ENCODE peak calls at places on chromosomes 3 and 15, in ten cellular contexts. M is iris pigment epithelial cell, W is NCI-H1092, S is DMS 273 treated with DMSO at 0.1 percent for 48 hours, D is left colon, B is midbrain, G is cardiac muscle cell, T is GM19239, J is NCI-H2081, X is kidney tubule cell. H is an unnamed sample.

GRCh38 chr3:24773798-24774197 is 279.1 kb upstream of the THRB start:
- DNase-seq in M (peak), W (peak), S (peak), D (peak), B (peak), G (peak), T (no peak), J (peak), X (peak), H (peak)

GRCh38 chr3:128051459-128051836 is 789 bp upstream of the SEC61A1 start:
- DNase-seq in M (no peak), W (no peak), S (no peak), D (no peak), B (no peak), G (no peak), T (no peak), J (no peak), X (peak), H (peak)

GRCh38 chr3:57110214-57110613 is 49.8 kb downstream of the SPATA12 start:
- DNase-seq in M (no peak), W (no peak), S (no peak), D (no peak), B (no peak), G (no peak), T (no peak), J (no peak), X (no peak), H (no peak)

GRCh38 chr15:69172854-69173253 is 12.4 kb downstream of the GLCE start:
- DNase-seq in M (no peak), W (no peak), S (no peak), D (peak), B (no peak), G (no peak), T (no peak), J (no peak), X (no peak), H (no peak)

GRCh38 chr3:128217702-128218475 is 64.6 kb downstream of the EEFSEC start:
- DNase-seq in M (peak), W (no peak), S (no peak), D (no peak), B (no peak), G (peak), T (no peak), J (no peak), X (peak), H (peak)

GRCh38 chr3:101963902-101964362 is 114.6 kb downstream of the NFKBIZ start:
- DNase-seq in M (peak), W (no peak), S (no peak), D (no peak), B (no peak), G (no peak), T (no peak), J (no peak), X (peak), H (no peak)

GRCh38 chr3:112460519-112460918 is 38.8 kb downstream of the BTLA start:
- DNase-seq in M (no peak), W (no peak), S (no peak), D (no peak), B (no peak), G (no peak), T (no peak), J (no peak), X (no peak), H (no peak)

GRCh38 chr3:186277268-186277909 is 84.6 kb downstream of the DGKG start:
- DNase-seq in M (peak), W (no peak), S (no peak), D (no peak), B (no peak), G (peak), T (no peak), J (peak), X (peak), H (peak)

GRCh38 chr3:148937477-148937876 is 53.9 kb upstream of the GYG1 start:
- DNase-seq in M (peak), W (no peak), S (no peak), D (no peak), B (no peak), G (no peak), T (no peak), J (no peak), X (no peak), H (no peak)

GRCh38 chr15:76347507-76348055 is 11.0 kb downstream of the ISL2 start:
- DNase-seq in M (no peak), W (no peak), S (no peak), D (no peak), B (no peak), G (peak), T (no peak), J (no peak), X (no peak), H (no peak)

GRCh38 chr3:124707667-124708066 is 22.6 kb upstream of the UMPS start:
- DNase-seq in M (peak), W (no peak), S (no peak), D (no peak), B (no peak), G (no peak), T (no peak), J (no peak), X (peak), H (no peak)

GRCh38 chr3:158532099-158532734 is 38.8 kb upstream of the MLF1 start:
- DNase-seq in M (peak), W (peak), S (no peak), D (no peak), B (peak), G (peak), T (no peak), J (peak), X (peak), H (peak)

GRCh38 chr3:190912736-190913135 is 50.2 kb upstream of the GMNC start:
- DNase-seq in M (peak), W (no peak), S (no peak), D (no peak), B (no peak), G (no peak), T (no peak), J (no peak), X (peak), H (no peak)

GRCh38 chr3:126456211-126456610 is 19.5 kb downstream of the ZXDC start:
- DNase-seq in M (no peak), W (no peak), S (no peak), D (no peak), B (no peak), G (no peak), T (no peak), J (no peak), X (no peak), H (no peak)

GRCh38 chr15:25087137-25087536 is 132.3 kb downstream of the SNRPN start:
- DNase-seq in M (no peak), W (no peak), S (no peak), D (no peak), B (no peak), G (no peak), T (no peak), J (no peak), X (no peak), H (no peak)

GRCh38 chr3:28726840-28727239 is 378.2 kb upstream of the AZI2 start:
- DNase-seq in M (peak), W (peak), S (peak), D (peak), B (no peak), G (peak), T (peak), J (peak), X (peak), H (peak)

GRCh38 chr15:80615783-80616391 is 79.2 kb upstream of the ABHD17C start:
- DNase-seq in M (peak), W (peak), S (peak), D (peak), B (no peak), G (no peak), T (no peak), J (peak), X (peak), H (no peak)

GRCh38 chr15:89825264-89825940 is 10.8 kb upstream of the ANPEP start:
- DNase-seq in M (no peak), W (no peak), S (no peak), D (no peak), B (no peak), G (no peak), T (no peak), J (no peak), X (no peak), H (no peak)

GRCh38 chr3:130935761-130936160 is 41.9 kb downstream of the ATP2C1 start:
- DNase-seq in M (peak), W (no peak), S (no peak), D (no peak), B (no peak), G (no peak), T (no peak), J (no peak), X (peak), H (peak)

GRCh38 chr15:43008150-43008549 is 87.6 kb upstream of the TTBK2 start:
- DNase-seq in M (no peak), W (no peak), S (no peak), D (no peak), B (no peak), G (no peak), T (no peak), J (no peak), X (no peak), H (no peak)

GRCh38 chr3:197482001-197482400 is 73.8 kb downstream of the BDH1 start:
- DNase-seq in M (peak), W (no peak), S (no peak), D (no peak), B (no peak), G (no peak), T (no peak), J (no peak), X (no peak), H (no peak)

GRCh38 chr3:151974067-151974466 is 100.6 kb downstream of the SUCNR1 start:
- DNase-seq in M (peak), W (no peak), S (peak), D (no peak), B (no peak), G (no peak), T (no peak), J (no peak), X (no peak), H (no peak)

GRCh38 chr3:196778755-196779154 is 39.1 kb downstream of the PAK2 start:
- DNase-seq in M (peak), W (no peak), S (no peak), D (no peak), B (no peak), G (no peak), T (no peak), J (no peak), X (peak), H (peak)

GRCh38 chr15:52649686-52650085 is 29.5 kb downstream of the ATOSA start:
- DNase-seq in M (no peak), W (no peak), S (no peak), D (no peak), B (no peak), G (no peak), T (no peak), J (peak), X (no peak), H (no peak)

GRCh38 chr15:39583586-39584265 is 2.8 kb downstream of the THBS1 start:
- DNase-seq in M (no peak), W (no peak), S (no peak), D (peak), B (no peak), G (peak), T (no peak), J (no peak), X (peak), H (peak)

GRCh38 chr3:188584162-188584529 is 430.2 kb downstream of the LPP start:
- DNase-seq in M (peak), W (no peak), S (no peak), D (no peak), B (no peak), G (no peak), T (no peak), J (no peak), X (peak), H (peak)

GRCh38 chr3:197750396-197750831 is 731 bp downstream of the FYTTD1 start:
- DNase-seq in M (peak), W (peak), S (peak), D (peak), B (peak), G (peak), T (no peak), J (peak), X (peak), H (peak)

GRCh38 chr3:58269356-58269755 is 31.8 kb downstream of the ABHD6 start:
- DNase-seq in M (no peak), W (no peak), S (no peak), D (no peak), B (no peak), G (no peak), T (no peak), J (no peak), X (no peak), H (no peak)